ENCODE peak calls at places on chromosomes 6 and 20, in four cellular contexts. T is IMR-90, U is endothelial cell of umbilical vein, E is keratinocyte. B is an unnamed sample. For H3K9me1, the result is how much of the 10 kb centered on the place peaks cover.

GRCh38 chr20:25039697-25040437 is 18.1 kb downstream of the ACSS1 start:
- DNase-seq in T (peak), U (peak), E (no peak), B (no peak)

GRCh38 chr6:113854531-113855499 is 2.3 kb upstream of the MARCKS start:
- DNase-seq in T (peak), U (peak), E (no peak), B (peak)

GRCh38 chr20:6663104-6663503 is 104.4 kb upstream of the BMP2 start:
- DNase-seq in T (no peak), U (peak), E (no peak), B (no peak)

GRCh38 chr20:3857405-3857804 is 10.8 kb downstream of the MAVS start:
- DNase-seq in T (no peak), U (no peak), E (no peak), B (no peak)

GRCh38 chr6:31597006-31597405 is 4.2 kb upstream of the NCR3 start:
- DNase-seq in T (peak), U (peak), E (no peak), B (peak)

GRCh38 chr6:82984720-82985119 is 80.9 kb downstream of the UBE3D start:
- DNase-seq in T (no peak), U (no peak), E (no peak), B (no peak)

GRCh38 chr6:28488916-28489365 is 26.7 kb downstream of the GPX6 start:
- DNase-seq in T (peak), U (peak), E (peak), B (peak)

GRCh38 chr6:169701218-169701952 is 444 bp downstream of the WDR27 start:
- DNase-seq in T (no peak), U (no peak), E (no peak), B (peak)

GRCh38 chr6:87772597-87773530 is 70.8 kb upstream of the AKIRIN2 start:
- DNase-seq in T (peak), U (no peak), E (no peak), B (peak)

GRCh38 chr6:62819640-62820039 is 391.6 kb upstream of the FKBP1C start:
- DNase-seq in T (no peak), U (no peak), E (no peak), B (no peak)

GRCh38 chr20:15446373-15446772 is 1109.0 kb upstream of the FLRT3 start:
- DNase-seq in T (no peak), U (peak), E (peak), B (no peak)

GRCh38 chr6:52876056-52876787 is 33.3 kb downstream of the GSTA3 start:
- DNase-seq in T (peak), U (no peak), E (no peak), B (no peak)

GRCh38 chr6:168828800-168829199 is 387.8 kb downstream of the SMOC2 start:
- DNase-seq in T (no peak), U (no peak), E (no peak), B (no peak)

GRCh38 chr6:65231616-65232015 is 475.4 kb downstream of the EYS start:
- DNase-seq in T (no peak), U (no peak), E (no peak), B (no peak)

GRCh38 chr20:40563296-40563950 is 125.6 kb downstream of the MAFB start:
- DNase-seq in T (no peak), U (peak), E (peak), B (peak)

GRCh38 chr6:75526502-75527127 is 33.0 kb upstream of the FILIP1 start:
- DNase-seq in T (peak), U (peak), E (no peak), B (peak)

GRCh38 chr20:50309764-50310672 is 119.4 kb downstream of the CEBPB start:
- DNase-seq in T (no peak), U (no peak), E (no peak), B (no peak)

GRCh38 chr6:56683882-56684281 is 41.2 kb upstream of the DST start:
- DNase-seq in T (peak), U (peak), E (no peak), B (no peak)

GRCh38 chr6:75266716-75267291 is 17.8 kb downstream of the TMEM30A start:
- DNase-seq in T (peak), U (peak), E (no peak), B (peak)

GRCh38 chr20:57686931-57687652 is 22.7 kb downstream of the PMEPA1 start:
- DNase-seq in T (no peak), U (no peak), E (peak), B (no peak)

GRCh38 chr20:32018269-32019155 is 8.3 kb downstream of the CCM2L start:
- DNase-seq in T (no peak), U (peak), E (no peak), B (peak)

GRCh38 chr20:22431419-22431818 is 153.0 kb downstream of the FOXA2 start:
- DNase-seq in T (no peak), U (no peak), E (no peak), B (no peak)

GRCh38 chr6:21098744-21099143 is 494.8 kb upstream of the SOX4 start:
- DNase-seq in T (no peak), U (no peak), E (no peak), B (no peak)

GRCh38 chr6:70413829-70414494 is 654 bp downstream of the FAM135A start:
- DNase-seq in T (no peak), U (peak), E (no peak), B (peak)

GRCh38 chr6:77403424-77403823 is 59.9 kb downstream of the HTR1B start:
- DNase-seq in T (peak), U (no peak), E (no peak), B (no peak)

GRCh38 chr20:2386516-2387179 is 5.9 kb downstream of the TGM6 start:
- DNase-seq in T (peak), U (peak), E (peak), B (no peak)

GRCh38 chr6:91713911-91714310 is 1127.0 kb upstream of the MAP3K7 start:
- DNase-seq in T (peak), U (no peak), E (no peak), B (no peak)
- H3K9me1 ChIP-seq in T (under half), U (under half), E (under half), B (under half)

DNA sequence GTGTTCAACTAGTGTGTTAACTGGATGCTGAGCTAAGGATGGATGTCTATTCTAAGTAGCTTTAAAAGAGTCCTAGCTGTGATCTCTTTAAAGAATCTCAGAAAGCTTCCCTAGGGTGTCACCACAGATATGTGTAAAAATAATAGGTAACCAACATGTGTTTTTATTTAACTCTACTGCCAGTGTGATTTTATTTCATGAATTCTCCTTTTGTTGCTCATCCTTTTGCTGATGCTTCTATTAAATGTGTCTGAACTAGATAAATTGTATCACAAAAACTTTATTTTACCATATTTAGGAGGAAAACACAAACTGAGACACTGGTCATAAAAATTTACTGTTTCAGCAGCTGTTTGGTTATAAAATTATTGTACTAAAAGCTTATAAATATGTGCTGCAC is 809.4 kb upstream of the CITED2 start:
- DNase-seq in T (peak), U (no peak), E (no peak), B (no peak)
- H3K9me1 ChIP-seq in T (under half), U (under half), E (under half), B (under half)

DNA sequence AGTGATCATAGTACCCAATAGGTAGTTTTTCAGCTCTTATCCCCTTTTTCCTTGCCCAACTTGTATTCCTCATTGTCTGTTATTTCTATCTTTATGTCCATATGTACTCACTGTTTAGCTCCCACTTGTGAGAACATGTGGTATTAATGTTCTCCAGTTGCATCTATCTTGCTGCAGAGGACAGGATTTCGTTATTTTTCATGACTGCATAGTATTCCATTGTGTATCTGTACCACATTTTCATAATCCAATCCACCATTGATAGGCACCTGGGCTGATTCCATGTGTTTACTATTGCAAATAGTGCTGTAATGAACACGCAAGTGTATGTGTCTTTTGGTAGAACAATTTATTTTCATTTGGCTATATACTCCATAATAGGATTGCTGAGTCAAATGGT is 819.5 kb upstream of the ADGRB3 start:
- DNase-seq in T (no peak), U (no peak), E (no peak), B (no peak)
- H3K9me1 ChIP-seq in T (under half), U (under half), E (under half), B (under half)

GRCh38 chr20:35176132-35176531 is 4.3 kb downstream of the PROCR start:
- DNase-seq in T (no peak), U (no peak), E (no peak), B (no peak)

GRCh38 chr20:35187584-35188190 is 15.8 kb downstream of the PROCR start:
- DNase-seq in T (peak), U (no peak), E (no peak), B (no peak)

GRCh38 chr20:35179292-35180212 is 7.7 kb downstream of the PROCR start:
- DNase-seq in T (no peak), U (no peak), E (no peak), B (no peak)

GRCh38 chr20:35180266-35180665 is 8.4 kb downstream of the PROCR start:
- DNase-seq in T (no peak), U (no peak), E (no peak), B (no peak)

GRCh38 chr20:35181731-35182130 is 9.9 kb downstream of the PROCR start:
- DNase-seq in T (peak), U (no peak), E (no peak), B (no peak)
- H3K9me1 ChIP-seq in T (under half), U (under half), E (under half), B (under half)

GRCh38 chr20:53846640-53847039 is 223.8 kb downstream of the BCAS1 start:
- DNase-seq in T (no peak), U (no peak), E (no peak), B (no peak)

GRCh38 chr20:53848304-53848703 is 222.1 kb downstream of the BCAS1 start:
- DNase-seq in T (no peak), U (no peak), E (no peak), B (no peak)

GRCh38 chr20:53847118-53847842 is 223.1 kb downstream of the BCAS1 start:
- DNase-seq in T (no peak), U (no peak), E (no peak), B (no peak)

GRCh38 chr20:53849471-53850059 is 220.8 kb downstream of the BCAS1 start:
- DNase-seq in T (no peak), U (no peak), E (no peak), B (no peak)

GRCh38 chr20:53847843-53848185 is 222.6 kb downstream of the BCAS1 start:
- DNase-seq in T (no peak), U (no peak), E (no peak), B (no peak)
- H3K9me1 ChIP-seq in T (under half), U (under half), E (under half), B (under half)

GRCh38 chr6:17950095-17950494 is 37.3 kb downstream of the KIF13A start:
- DNase-seq in T (no peak), U (no peak), E (no peak), B (no peak)
- H3K9me1 ChIP-seq in T (under half), U (under half), E (under half), B (under half)

DNA sequence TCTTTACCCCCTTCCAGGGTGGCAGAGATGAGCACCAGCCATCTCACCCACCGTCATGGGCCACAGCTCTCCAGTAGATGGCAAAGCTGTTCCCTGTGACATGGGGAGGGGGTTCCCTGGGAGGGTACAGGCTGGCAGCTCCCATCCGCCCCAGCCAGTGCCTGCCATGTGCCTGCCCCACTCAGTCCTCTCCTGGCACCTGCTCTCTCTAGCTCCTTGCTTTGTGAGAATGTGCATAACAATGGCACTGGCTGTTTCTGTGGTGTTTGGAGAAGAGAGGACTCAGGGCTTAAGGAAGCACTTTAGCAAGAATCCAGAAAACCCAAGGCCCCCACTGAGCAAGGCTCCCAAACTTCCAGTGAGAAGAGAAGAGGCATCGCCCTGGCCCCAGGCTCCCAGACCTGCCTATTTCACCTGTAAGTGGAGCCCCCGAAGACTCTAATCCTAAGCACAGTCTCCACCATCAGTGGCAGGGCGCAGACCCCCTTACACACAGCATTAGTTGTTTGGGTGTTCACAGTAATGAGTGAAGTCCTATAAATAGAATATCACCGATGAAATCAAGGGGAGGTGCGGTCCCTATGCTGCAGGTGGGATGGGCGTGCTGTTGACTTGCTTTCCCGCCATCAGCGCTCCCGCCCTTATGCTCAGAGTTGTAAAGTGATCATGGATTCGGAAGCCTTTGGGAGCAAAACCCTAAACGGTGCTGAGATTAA is 110.2 kb downstream of the AGPAT4 start:
- DNase-seq in T (no peak), U (no peak), E (no peak), B (no peak)
- H3K9me1 ChIP-seq in T (under half), U (under half), E (under half), B (under half)